ENCODE peak calls at places on chromosomes 2 and 18, in six cellular contexts. Y is CD8-positive, alpha-beta T cell; K is osteocyte; C is T follicular helper cell; Z is occipital lobe; O is K562. G is an unnamed sample.

GRCh38 chr2:234795974-234796690 is 155.7 kb upstream of the SH3BP4 start:
- DNase-seq in O (no peak), K (no peak), Z (no peak), Y (no peak), C (no peak), G (peak; percentile 41)

GRCh38 chr2:240643093-240643810 is 18.0 kb downstream of the GPR35 start:
- DNase-seq in Y (peak; percentile 43), O (no peak), K (peak; percentile 81), C (no peak), Z (no peak), G (no peak)

GRCh38 chr2:191877875-191878274 is 31.0 kb upstream of the CAVIN2 start:
- DNase-seq in C (no peak), Z (no peak), O (no peak), K (no peak), Y (no peak), G (no peak)

GRCh38 chr2:26970928-26971627 is 641 bp downstream of the MAPRE3 start:
- DNase-seq in C (no peak), Y (no peak), Z (no peak), K (no peak), O (peak; percentile 27), G (no peak)

GRCh38 chr2:85536479-85536878 is 2.5 kb upstream of the MAT2A start:
- DNase-seq in Y (no peak), Z (no peak), O (no peak), C (no peak), K (no peak), G (no peak)

GRCh38 chr2:205754924-205755321 is 72.6 kb downstream of the NRP2 start:
- DNase-seq in C (no peak), Y (no peak), O (peak; percentile 19), K (no peak), Z (no peak), G (no peak)

GRCh38 chr2:163592954-163593622 is 142.7 kb downstream of the FIGN start:
- DNase-seq in K (no peak), Z (no peak), C (no peak), O (no peak), Y (no peak), G (no peak)

GRCh38 chr2:169509230-169509917 is at the start of gene KLHL41:
- DNase-seq in O (no peak), Z (no peak), Y (no peak), C (no peak), K (no peak), G (no peak)

GRCh38 chr2:137847443-137847842 is 116.8 kb upstream of the HNMT start:
- DNase-seq in C (no peak), Y (no peak), K (no peak), Z (no peak), O (no peak), G (no peak)

GRCh38 chr2:150653351-150653750 is 165.9 kb upstream of the RND3 start:
- DNase-seq in C (no peak), Y (no peak), Z (no peak), K (no peak), O (no peak), G (no peak)

GRCh38 chr2:222851956-222852617 is 8.7 kb upstream of the ACSL3 start:
- DNase-seq in O (no peak), C (no peak), Z (no peak), K (no peak), Y (no peak), G (no peak)

GRCh38 chr18:76885011-76885410 is 62.7 kb downstream of the ZNF236 start:
- DNase-seq in C (no peak), Y (no peak), O (no peak), K (no peak), Z (no peak), G (no peak)

GRCh38 chr2:25483584-25484266 is 142.0 kb upstream of the DNMT3A start:
- DNase-seq in K (no peak), C (no peak), O (no peak), Y (no peak), Z (no peak), G (no peak)

G was measured in head of caudate nucleus.